ENCODE peak calls at places on chromosomes 3 and 15, in four cellular contexts. A, L, Z and S are unnamed samples.

GRCh38 chr3:46027736-46028397 is 584 bp upstream of the XCR1 start:
- DNase-seq in A (no peak), L (no peak), Z (no peak), S (no peak)

GRCh38 chr3:175149675-175150074 is 290.5 kb downstream of the NAALADL2 start:
- DNase-seq in A (peak; percentile 61), L (peak; percentile 53), Z (no peak), S (no peak)

GRCh38 chr3:43222594-43222993 is 63.7 kb upstream of the SNRK start:
- DNase-seq in A (no peak), L (no peak), Z (no peak), S (no peak)

GRCh38 chr15:59998256-59999063 is 5.7 kb upstream of the FOXB1 start:
- DNase-seq in A (no peak), L (no peak), Z (no peak), S (no peak)

GRCh38 chr3:111607242-111607641 is 12.1 kb upstream of the ZBED2 start:
- DNase-seq in A (no peak), L (no peak), Z (no peak), S (no peak)

GRCh38 chr3:177041021-177041729 is 156.1 kb downstream of the TBL1XR1 start:
- DNase-seq in A (no peak), L (no peak), Z (no peak), S (no peak)

GRCh38 chr15:68820205-68820588 is 498 bp downstream of the ANP32A start:
- DNase-seq in A (peak; percentile 78), L (no peak), Z (no peak), S (no peak)

GRCh38 chr3:73719413-73719831 is 94.7 kb upstream of the PDZRN3 start:
- DNase-seq in A (no peak), L (no peak), Z (no peak), S (no peak)

GRCh38 chr15:39461536-39462140 is 119.2 kb upstream of the THBS1 start:
- DNase-seq in A (no peak), L (no peak), Z (no peak), S (no peak)

GRCh38 chr15:34436956-34437442 is 609 bp downstream of the GOLGA8A start:
- DNase-seq in A (no peak), L (no peak), Z (peak; percentile 67), S (no peak)

GRCh38 chr3:123060054-123060453 is 6.8 kb upstream of the PDIA5 start:
- DNase-seq in A (no peak), L (no peak), Z (no peak), S (no peak)

GRCh38 chr15:69321041-69321554 is 22.4 kb downstream of the PAQR5 start:
- DNase-seq in A (no peak), L (no peak), Z (no peak), S (no peak)

GRCh38 chr3:197953881-197954280 is 3.9 kb downstream of the RPL35A start:
- DNase-seq in A (no peak), L (no peak), Z (no peak), S (no peak)

GRCh38 chr15:75346796-75347221 is at the start of gene NEIL1:
- DNase-seq in A (no peak), L (no peak), Z (peak; percentile 16), S (no peak)

GRCh38 chr15:75347222-75348033 is 589 bp downstream of the NEIL1 start:
- DNase-seq in A (peak; percentile 81), L (no peak), Z (peak; percentile 72), S (no peak)

GRCh38 chr15:75348563-75349350 is 1.9 kb downstream of the NEIL1 start:
- DNase-seq in A (no peak), L (no peak), Z (peak; percentile 5), S (no peak)

GRCh38 chr15:75349851-75350588 is 3.2 kb downstream of the NEIL1 start:
- DNase-seq in A (no peak), L (no peak), Z (no peak), S (no peak)

DNA sequence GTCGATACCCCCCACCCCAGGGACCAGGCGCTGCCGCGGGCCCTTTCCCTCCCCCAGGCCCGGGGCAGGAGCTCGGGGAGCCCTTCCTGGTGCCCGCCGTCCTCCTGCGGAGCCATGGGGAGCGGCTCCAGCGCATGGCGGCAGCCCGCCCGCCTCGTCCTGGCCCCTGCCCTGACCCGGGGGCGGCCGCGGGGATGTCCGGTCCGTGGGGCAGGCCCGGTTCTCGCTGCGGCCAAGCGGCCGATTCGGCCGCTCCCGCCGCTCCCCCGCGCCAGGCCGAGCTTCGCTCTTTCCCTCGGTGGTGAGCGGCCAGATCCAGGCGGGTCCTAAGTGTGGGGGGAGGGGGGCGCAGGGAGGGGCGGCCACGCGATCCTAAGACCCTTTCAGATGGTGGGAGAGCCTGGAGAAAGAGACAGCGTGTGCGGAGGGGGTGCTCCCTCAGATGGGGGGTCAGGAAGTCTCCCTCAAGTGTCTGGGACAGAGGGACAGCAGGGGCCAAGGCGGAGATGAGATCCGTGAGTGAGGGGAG is 1.3 kb downstream of the NEIL1 start:
- DNase-seq in A (no peak), L (no peak), Z (peak; percentile 69), S (no peak)
- TF ChIP-seq POLR2A in A (no peak), L (no peak), Z (no peak), S (no peak)

GRCh38 chr15:51971353-51972133 is at the start of gene LEO1:
- DNase-seq in A (peak; percentile 93), L (peak; percentile 85), Z (peak; percentile 90), S (peak; percentile 64)
- TF ChIP-seq POLR2A in A (peak; percentile 63), L (peak; percentile 22), Z (peak; percentile 96), S (peak; percentile 91)

DNA sequence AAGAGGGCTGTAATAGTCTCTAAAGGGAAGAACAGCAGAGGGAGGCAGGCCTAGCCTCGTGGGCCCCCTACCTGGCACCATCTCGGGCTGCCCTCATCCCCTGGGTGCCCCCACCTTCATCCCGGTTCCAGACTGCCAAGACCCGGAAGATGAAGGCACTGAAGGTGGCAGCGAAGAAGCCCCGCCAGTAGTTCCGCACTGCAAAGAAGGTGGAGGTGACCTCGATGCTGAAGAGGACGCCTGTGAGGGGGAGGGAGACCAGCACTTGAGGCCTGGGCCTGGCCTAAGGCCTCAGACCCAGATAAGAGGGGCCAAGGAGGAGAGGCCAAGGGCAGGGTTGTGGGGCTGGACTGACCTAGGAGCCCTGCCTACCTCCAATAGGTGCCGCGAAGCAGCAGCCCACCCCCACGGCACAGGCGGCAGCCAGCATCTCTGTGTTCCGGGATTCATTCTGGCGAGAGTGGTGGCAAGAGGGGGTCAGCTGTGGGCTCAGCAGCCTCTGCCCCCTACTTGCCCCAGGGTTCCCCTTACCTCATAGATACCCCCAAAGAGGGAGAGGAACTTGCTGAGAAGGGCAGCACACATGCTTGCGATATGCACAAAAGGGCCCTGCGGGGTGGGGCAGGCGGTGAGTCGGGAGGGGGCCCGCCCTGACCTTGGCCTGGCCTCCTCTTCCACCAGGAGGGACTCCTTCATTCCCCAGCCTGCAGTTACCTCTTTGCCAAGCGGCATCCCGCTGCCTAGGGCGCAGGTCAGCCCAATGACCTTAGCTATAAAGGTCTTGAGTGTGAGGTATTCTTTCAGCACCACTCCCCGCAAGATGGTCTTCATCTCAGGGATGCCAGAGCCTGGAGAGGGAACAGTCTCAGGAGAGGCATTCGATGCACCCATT is 3.9 kb downstream of the CLCN2 start:
- DNase-seq in A (peak; percentile 35), L (no peak), Z (no peak), S (no peak)
- TF ChIP-seq POLR2A in A (no peak), L (no peak), Z (no peak), S (no peak)

DNA sequence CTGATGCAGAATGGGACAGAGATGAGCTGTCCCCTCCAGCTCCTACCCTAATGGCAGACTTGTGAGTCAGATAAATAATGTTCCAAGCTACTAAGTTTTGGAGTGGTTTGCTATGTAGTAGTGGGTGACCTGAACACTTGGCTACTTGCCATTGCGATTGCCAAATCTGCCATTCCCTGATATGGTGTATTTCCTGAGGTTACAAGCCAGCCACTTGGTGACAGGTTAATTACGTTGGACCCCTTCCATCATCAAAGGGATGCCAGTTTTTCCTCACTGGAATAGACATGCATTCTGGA is 33.6 kb downstream of the MORF4L1 start:
- DNase-seq in A (no peak), L (no peak), Z (no peak), S (peak; percentile 26)
- TF ChIP-seq POLR2A in A (no peak), L (no peak), Z (peak; percentile 29), S (no peak)

GRCh38 chr15:66617137-66618090 is 51.6 kb upstream of the LCTL start:
- DNase-seq in A (peak; percentile 94), L (peak; percentile 46), Z (no peak), S (peak; percentile 62)
- TF ChIP-seq POLR2A in A (peak; percentile 38), L (no peak), Z (no peak), S (no peak)

GRCh38 chr3:51391075-51391565 is at the start of gene RBM15B:
- DNase-seq in A (peak; percentile 99), L (peak; percentile 98), Z (peak; percentile 83), S (peak; percentile 98)
- TF ChIP-seq POLR2A in A (peak; percentile 80), L (no peak), Z (no peak), S (peak; percentile 68)

DNA sequence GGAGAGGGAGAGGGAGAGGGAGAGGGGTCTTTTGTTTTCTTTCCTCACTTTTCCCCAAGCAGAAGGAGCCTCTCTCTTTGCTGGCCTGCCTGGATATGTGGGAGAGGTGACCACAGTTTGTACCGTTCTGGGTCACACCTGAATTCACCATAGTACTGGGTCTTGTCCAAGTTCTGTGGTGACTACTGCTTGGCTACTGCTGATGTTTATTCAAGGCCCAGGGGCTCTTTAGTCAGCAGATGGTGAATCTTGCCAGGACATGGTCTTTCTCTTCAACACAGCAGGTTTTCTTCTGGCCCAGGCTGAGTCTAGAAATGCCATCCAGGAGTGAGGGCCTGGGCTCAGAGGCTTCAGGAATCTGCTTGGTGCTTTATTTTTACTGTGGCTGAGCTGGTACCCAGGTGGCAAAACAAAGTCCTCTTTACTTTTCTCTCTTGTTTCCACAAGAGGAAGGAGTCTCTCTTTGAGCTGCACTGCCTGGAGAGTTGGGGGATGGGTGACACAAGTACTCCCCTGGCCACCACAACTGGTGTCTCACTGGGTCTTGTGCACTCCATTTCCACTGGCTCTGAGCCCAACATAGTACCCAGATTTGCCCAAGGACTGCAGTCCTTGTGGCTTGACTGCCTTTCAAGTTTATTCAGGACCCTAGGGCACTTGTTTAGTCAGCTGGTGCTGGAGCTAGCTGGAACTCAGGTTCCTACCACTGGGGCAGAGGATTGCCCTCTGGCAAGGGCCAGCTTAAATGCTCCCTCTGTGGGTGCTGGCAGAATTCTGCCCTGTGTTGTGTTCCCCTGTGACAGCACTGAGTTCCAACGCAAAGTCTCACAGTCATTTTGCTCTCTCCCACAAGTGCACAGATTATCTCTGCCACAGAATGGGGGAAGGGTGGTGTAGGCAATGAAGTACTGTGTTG is 16.8 kb upstream of the CCNDBP1 start:
- DNase-seq in A (no peak), L (peak; percentile 87), Z (no peak), S (no peak)
- TF ChIP-seq POLR2A in A (no peak), L (no peak), Z (no peak), S (no peak)

DNA sequence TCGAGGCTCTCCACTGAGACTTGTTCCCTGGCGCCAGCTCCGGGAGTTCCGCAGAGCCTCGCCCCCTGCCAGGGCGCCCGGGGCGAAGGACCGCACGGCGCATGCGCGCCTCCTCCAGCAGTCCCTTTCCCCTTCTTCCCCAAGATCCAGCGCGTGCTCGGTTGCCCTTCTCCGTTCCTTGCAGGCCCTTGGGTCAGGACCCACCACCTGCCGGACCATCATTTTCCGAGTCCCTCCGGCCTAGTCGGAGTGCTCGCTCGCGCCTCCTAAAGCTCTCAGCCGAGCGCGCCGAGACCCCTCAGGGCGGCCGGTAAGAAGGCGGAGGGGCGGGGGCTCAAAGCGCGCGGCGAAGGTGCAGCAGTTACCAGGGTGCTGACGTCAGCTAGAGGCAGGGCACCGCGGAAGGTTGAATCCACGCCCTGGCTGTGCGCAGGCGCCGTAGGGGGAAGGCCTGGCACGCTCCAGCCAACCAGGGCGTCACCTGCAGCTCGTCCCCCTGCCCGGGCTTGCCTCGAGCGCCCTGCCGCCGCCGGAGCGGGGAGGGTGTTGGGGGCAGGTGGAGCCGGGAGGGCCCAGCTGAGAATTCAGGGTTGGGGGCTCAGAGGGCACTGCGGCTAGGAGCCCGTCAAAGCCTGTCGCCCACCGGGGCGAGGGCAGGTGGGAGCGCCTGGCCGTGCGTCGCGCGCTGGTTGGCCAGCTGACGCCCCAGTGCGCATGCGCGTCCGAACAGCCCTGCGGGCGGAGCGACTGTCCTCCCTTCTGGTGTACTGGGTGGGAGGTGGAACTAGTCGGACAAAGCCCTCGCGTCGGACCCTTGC is at the start of gene TCAIM:
- DNase-seq in A (peak; percentile 99), L (peak; percentile 96), Z (peak; percentile 99), S (peak; percentile 95)
- TF ChIP-seq POLR2A in A (peak; percentile 98), L (no peak), Z (peak; percentile 97), S (peak; percentile 71)

GRCh38 chr15:77022646-77023575 is 28.0 kb downstream of the PSTPIP1 start:
- DNase-seq in A (peak; percentile 49), L (no peak), Z (no peak), S (no peak)
- TF ChIP-seq POLR2A in A (no peak), L (no peak), Z (no peak), S (no peak)